ENCODE peak calls at places on chromosomes 16 and 17, in ten cellular contexts. C is occipital lobe; W is uterus; A is naive thymus-derived CD8-positive, alpha-beta T cell; Y is globus pallidus; E is naive B cell; P is activated CD4-positive, alpha-beta T cell treated with anti-CD3 and anti-CD28 coated beads, Interleukin-2, amount 50 U/mL, for 24 hours; Z is amygdala; R is activated T-helper 1 cell treated with anti-CD3 and anti-CD28 coated beads, Interleukin-12 subunit alpha, Interleukin-12 subunit beta, Interleukin-2, Interleukin-4 antibody, amounts not matched to agents 30 ng/mL and 10 ng/mL and 1 ng/mL, durations not matched to agents 14 hours and 24 hours and 36 hours; O is T-helper 1 cell. U is an unnamed sample.

GRCh38 chr16:74623846-74624245 is 16.9 kb upstream of the GLG1 start:
- DNase-seq in C (no peak), W (no peak), A (no peak), Y (no peak), E (no peak), P (no peak), Z (no peak), R (no peak), O (no peak), U (no peak)

GRCh38 chr16:75514296-75514695 is 19.1 kb upstream of the CHST6 start:
- DNase-seq in C (no peak), W (no peak), A (no peak), Y (no peak), E (no peak), P (no peak), Z (no peak), R (no peak), O (no peak), U (no peak)

GRCh38 chr17:80453980-80454556 is 22.3 kb downstream of the NPTX1 start:
- DNase-seq in C (no peak), W (no peak), A (no peak), Y (no peak), E (no peak), P (no peak), Z (no peak), R (no peak), O (no peak), U (no peak)

GRCh38 chr17:74545456-74546230 is at the start of gene CD300C:
- DNase-seq in C (no peak), W (no peak), A (peak), Y (no peak), E (no peak), P (no peak), Z (no peak), R (no peak), O (peak), U (no peak)

GRCh38 chr17:45432405-45433113 is at the start of gene ARHGAP27:
- DNase-seq in C (no peak), W (peak), A (peak), Y (no peak), E (no peak), P (no peak), Z (no peak), R (no peak), O (no peak), U (no peak)

GRCh38 chr17:57782642-57783337 is 37.7 kb upstream of the CCDC182 start:
- DNase-seq in C (no peak), W (no peak), A (no peak), Y (no peak), E (no peak), P (no peak), Z (no peak), R (no peak), O (no peak), U (no peak)

GRCh38 chr17:79389896-79390295 is 221.0 kb downstream of the RBFOX3 start:
- DNase-seq in C (no peak), W (no peak), A (no peak), Y (no peak), E (no peak), P (no peak), Z (no peak), R (no peak), O (no peak), U (no peak)

GRCh38 chr16:138049-138417 is 440 bp downstream of the NPRL3 start:
- DNase-seq in C (no peak), W (peak), A (no peak), Y (no peak), E (peak), P (no peak), Z (no peak), R (peak), O (peak), U (no peak)

GRCh38 chr17:81870155-81870977 is 771 bp downstream of the ARHGDIA start:
- DNase-seq in C (no peak), W (peak), A (peak), Y (no peak), E (peak), P (no peak), Z (no peak), R (peak), O (peak), U (peak)

GRCh38 chr16:83433201-83433600 is 374.6 kb upstream of the HSBP1 start:
- DNase-seq in C (no peak), W (no peak), A (no peak), Y (no peak), E (no peak), P (no peak), Z (no peak), R (no peak), O (no peak), U (no peak)

GRCh38 chr17:59851431-59852375 is 41.0 kb downstream of the TUBD1 start:
- DNase-seq in C (no peak), W (peak), A (no peak), Y (no peak), E (no peak), P (no peak), Z (no peak), R (no peak), O (no peak), U (no peak)

GRCh38 chr16:51159296-51159695 is 8.2 kb upstream of the SALL1 start:
- DNase-seq in C (no peak), W (no peak), A (no peak), Y (no peak), E (no peak), P (no peak), Z (no peak), R (no peak), O (no peak), U (no peak)

GRCh38 chr17:72719582-72720493 is 372.6 kb downstream of the SLC39A11 start:
- DNase-seq in C (no peak), W (no peak), A (peak), Y (no peak), E (no peak), P (peak), Z (no peak), R (peak), O (peak), U (no peak)

GRCh38 chr16:27462846-27463682 is 61.1 kb downstream of the IL21R start:
- DNase-seq in C (no peak), W (no peak), A (no peak), Y (no peak), E (no peak), P (no peak), Z (no peak), R (no peak), O (no peak), U (no peak)

GRCh38 chr16:2088192-2088631 is 40.4 kb downstream of the TSC2 start:
- DNase-seq in C (no peak), W (no peak), A (no peak), Y (no peak), E (no peak), P (no peak), Z (no peak), R (no peak), O (no peak), U (no peak)

GRCh38 chr17:17824780-17825614 is 11.8 kb downstream of the SREBF1 start:
- DNase-seq in C (no peak), W (peak), A (no peak), Y (no peak), E (no peak), P (no peak), Z (no peak), R (no peak), O (no peak), U (no peak)

GRCh38 chr17:33057564-33057963 is 65.9 kb downstream of the SPACA3 start:
- DNase-seq in C (no peak), W (no peak), A (no peak), Y (no peak), E (no peak), P (no peak), Z (no peak), R (no peak), O (no peak), U (no peak)

GRCh38 chr16:56481468-56482112 is 30.2 kb downstream of the OGFOD1 start:
- DNase-seq in C (no peak), W (no peak), A (no peak), Y (no peak), E (no peak), P (no peak), Z (no peak), R (no peak), O (no peak), U (no peak)

GRCh38 chr17:6786618-6787017 is 10.6 kb downstream of the FBXO39 start:
- DNase-seq in C (no peak), W (no peak), A (no peak), Y (no peak), E (no peak), P (no peak), Z (no peak), R (no peak), O (no peak), U (no peak)

GRCh38 chr17:1730345-1731193 is 6.1 kb downstream of the WDR81 start:
- DNase-seq in C (no peak), W (peak), A (peak), Y (no peak), E (no peak), P (no peak), Z (no peak), R (no peak), O (no peak), U (no peak)

GRCh38 chr16:15721018-15721417 is 71.0 kb downstream of the NDE1 start:
- DNase-seq in C (no peak), W (no peak), A (no peak), Y (no peak), E (no peak), P (no peak), Z (no peak), R (no peak), O (no peak), U (no peak)

GRCh38 chr16:53922805-53923645 is 219.1 kb downstream of the FTO start:
- DNase-seq in C (no peak), W (no peak), A (no peak), Y (no peak), E (no peak), P (no peak), Z (no peak), R (no peak), O (no peak), U (no peak)

GRCh38 chr17:28953444-28954118 is 2.3 kb upstream of the PHF12 start:
- DNase-seq in C (no peak), W (peak), A (peak), Y (no peak), E (peak), P (peak), Z (no peak), R (peak), O (peak), U (peak)

GRCh38 chr17:80704894-80705293 is 160.3 kb downstream of the RPTOR start:
- DNase-seq in C (no peak), W (no peak), A (no peak), Y (no peak), E (no peak), P (no peak), Z (no peak), R (no peak), O (no peak), U (no peak)

GRCh38 chr17:67853703-67854102 is 28.4 kb downstream of the BPTF start:
- DNase-seq in C (no peak), W (no peak), A (no peak), Y (no peak), E (no peak), P (no peak), Z (no peak), R (no peak), O (no peak), U (no peak)

GRCh38 chr17:7191571-7192270 is 12.6 kb upstream of the ASGR1 start:
- DNase-seq in C (peak), W (peak), A (peak), Y (no peak), E (no peak), P (no peak), Z (no peak), R (no peak), O (no peak), U (no peak)

GRCh38 chr17:4901108-4901647 is 1.7 kb downstream of the CHRNE start:
- DNase-seq in C (no peak), W (no peak), A (no peak), Y (no peak), E (no peak), P (no peak), Z (no peak), R (no peak), O (no peak), U (no peak)

GRCh38 chr16:89210904-89211515 is 6.5 kb upstream of the ZNF778 start:
- DNase-seq in C (no peak), W (no peak), A (no peak), Y (no peak), E (no peak), P (no peak), Z (no peak), R (no peak), O (no peak), U (no peak)

GRCh38 chr16:89744813-89745212 is 23.5 kb downstream of the ZNF276 start:
- DNase-seq in C (no peak), W (no peak), A (no peak), Y (no peak), E (no peak), P (no peak), Z (no peak), R (no peak), O (no peak), U (no peak)

GRCh38 chr16:649646-650045 is 481 bp downstream of the WDR90 start:
- DNase-seq in C (no peak), W (no peak), A (no peak), Y (no peak), E (no peak), P (no peak), Z (no peak), R (no peak), O (no peak), U (no peak)

GRCh38 chr16:88377961-88378360 is 4.8 kb upstream of the ZNF469 start:
- DNase-seq in C (no peak), W (no peak), A (no peak), Y (no peak), E (no peak), P (no peak), Z (no peak), R (no peak), O (no peak), U (no peak)

GRCh38 chr16:66874079-66874775 is 6.1 kb upstream of the PDP2 start:
- DNase-seq in C (no peak), W (no peak), A (peak), Y (no peak), E (no peak), P (no peak), Z (no peak), R (no peak), O (peak), U (no peak)

GRCh38 chr17:22511431-22511830 is 819.1 kb downstream of the KCNJ18 start:
- DNase-seq in C (no peak), W (no peak), A (no peak), Y (no peak), E (no peak), P (no peak), Z (no peak), R (no peak), O (no peak), U (no peak)

GRCh38 chr16:24645739-24646645 is 83.5 kb upstream of the TNRC6A start:
- DNase-seq in C (no peak), W (peak), A (no peak), Y (no peak), E (no peak), P (no peak), Z (no peak), R (no peak), O (no peak), U (no peak)

GRCh38 chr17:1713878-1714487 is 3.8 kb upstream of the TLCD2 start:
- DNase-seq in C (no peak), W (peak), A (no peak), Y (no peak), E (no peak), P (no peak), Z (no peak), R (no peak), O (no peak), U (no peak)

GRCh38 chr17:63571632-63572310 is 21.5 kb downstream of the DCAF7 start:
- DNase-seq in C (no peak), W (no peak), A (no peak), Y (no peak), E (no peak), P (no peak), Z (no peak), R (no peak), O (peak), U (no peak)

GRCh38 chr17:9074106-9074505 is 52.8 kb downstream of the NTN1 start:
- DNase-seq in C (no peak), W (no peak), A (no peak), Y (no peak), E (no peak), P (no peak), Z (no peak), R (no peak), O (no peak), U (no peak)

GRCh38 chr16:28603381-28604185 is 6.3 kb downstream of the SULT1A1 start:
- DNase-seq in C (no peak), W (no peak), A (no peak), Y (no peak), E (no peak), P (no peak), Z (no peak), R (no peak), O (no peak), U (no peak)

GRCh38 chr17:77734371-77735050 is 224.0 kb upstream of the TNRC6C start:
- DNase-seq in C (peak), W (peak), A (peak), Y (peak), E (no peak), P (no peak), Z (peak), R (no peak), O (no peak), U (no peak)

U was measured in memory B cell.